ENCODE peak calls at places on chromosomes 2 and 18, in eight cellular contexts. V is IMR-90, E is H1, W is A549, Z is WTC11, Q is GM12878, X is HepG2, O is K562. H is an unnamed sample.

GRCh38 chr2:45466045-45466444 is 145.0 kb downstream of the SRBD1 start:
- DNase-seq in V (no peak), E (no peak), W (no peak), Z (no peak), Q (no peak), X (no peak), O (peak; percentile 12), H (no peak)

GRCh38 chr2:107242811-107243210 is 356.8 kb upstream of the ST6GAL2 start:
- DNase-seq in V (no peak), E (no peak), W (no peak), Z (no peak), Q (no peak), X (no peak), O (no peak), H (no peak)

GRCh38 chr2:66822186-66822585 is 387.3 kb downstream of the MEIS1 start:
- DNase-seq in V (no peak), E (no peak), W (no peak), Z (no peak), Q (no peak), X (no peak), O (no peak), H (no peak)

GRCh38 chr18:43665239-43665788 is 388.0 kb upstream of the SYT4 start:
- DNase-seq in V (peak; percentile 94), E (no peak), W (no peak), Z (no peak), Q (no peak), X (no peak), O (no peak), H (no peak)

GRCh38 chr2:106272202-106272807 is 78.2 kb upstream of the UXS1 start:
- DNase-seq in V (no peak), E (no peak), W (no peak), Z (no peak), Q (no peak), X (peak; percentile 62), O (no peak), H (no peak)

GRCh38 chr2:141399270-141399669 is 731.5 kb downstream of the LRP1B start:
- DNase-seq in V (peak; percentile 14), E (no peak), W (peak; percentile 5), Z (peak; percentile 20), Q (no peak), X (peak; percentile 12), O (no peak), H (no peak)

GRCh38 chr2:13067508-13067907 is 350.8 kb downstream of the TRIB2 start:
- DNase-seq in V (no peak), E (no peak), W (no peak), Z (no peak), Q (no peak), X (no peak), O (no peak), H (no peak)

GRCh38 chr2:121486191-121486590 is 44.5 kb upstream of the RNU4ATAC start:
- DNase-seq in V (no peak), E (no peak), W (no peak), Z (no peak), Q (no peak), X (no peak), O (no peak), H (no peak)

GRCh38 chr18:62420151-62420512 is 95.0 kb downstream of the TNFRSF11A start:
- DNase-seq in V (peak; percentile 34), E (no peak), W (no peak), Z (no peak), Q (no peak), X (peak; percentile 85), O (peak; percentile 17), H (no peak)

GRCh38 chr2:190181066-190181681 is 118.6 kb upstream of the MSTN start:
- DNase-seq in V (peak; percentile 2), E (no peak), W (peak; percentile 6), Z (no peak), Q (no peak), X (no peak), O (no peak), H (no peak)

DNA sequence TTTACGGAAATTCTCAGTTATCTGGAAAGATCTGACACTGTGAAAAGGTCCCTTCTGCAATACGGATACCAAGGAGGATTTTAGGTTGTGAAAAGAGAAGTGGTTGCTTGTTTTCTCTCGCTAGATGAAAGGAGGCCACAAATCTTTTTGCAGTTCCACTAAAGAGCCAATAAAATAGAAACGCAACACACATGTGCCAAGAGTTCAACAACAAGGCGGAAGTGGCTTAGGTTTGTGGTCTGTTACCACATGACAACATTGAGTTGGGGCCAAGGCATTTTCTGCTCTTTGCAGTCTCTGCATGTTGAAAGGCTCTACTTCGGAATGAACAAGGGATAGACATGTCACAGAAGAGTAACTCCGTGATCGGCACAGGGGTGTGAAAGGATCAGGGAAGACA is 115.7 kb upstream of the OSR1 start:
- DNase-seq in V (peak; percentile 0), E (no peak), W (no peak), Z (no peak), Q (peak; percentile 71), X (no peak), O (no peak), H (no peak)
- TF ChIP-seq USF2 in V (no peak), E (no peak), W (no peak), Z (no peak), Q (no peak), X (no peak), O (no peak), H (no peak)

GRCh38 chr2:31335921-31336570 is 78.5 kb downstream of the XDH start:
- DNase-seq in V (peak; percentile 86), E (no peak), W (no peak), Z (no peak), Q (no peak), X (no peak), O (no peak), H (peak; percentile 53)

GRCh38 chr2:31333527-31334183 is 80.9 kb downstream of the XDH start:
- DNase-seq in V (peak; percentile 84), E (peak; percentile 71), W (peak; percentile 74), Z (peak; percentile 93), Q (peak; percentile 24), X (peak; percentile 66), O (peak; percentile 62), H (peak; percentile 82)

GRCh38 chr2:31333046-31333445 is 81.5 kb downstream of the XDH start:
- DNase-seq in V (no peak), E (no peak), W (no peak), Z (no peak), Q (no peak), X (no peak), O (no peak), H (no peak)

GRCh38 chr2:31332521-31332920 is 82.0 kb downstream of the XDH start:
- DNase-seq in V (no peak), E (no peak), W (no peak), Z (no peak), Q (no peak), X (no peak), O (no peak), H (no peak)

DNA sequence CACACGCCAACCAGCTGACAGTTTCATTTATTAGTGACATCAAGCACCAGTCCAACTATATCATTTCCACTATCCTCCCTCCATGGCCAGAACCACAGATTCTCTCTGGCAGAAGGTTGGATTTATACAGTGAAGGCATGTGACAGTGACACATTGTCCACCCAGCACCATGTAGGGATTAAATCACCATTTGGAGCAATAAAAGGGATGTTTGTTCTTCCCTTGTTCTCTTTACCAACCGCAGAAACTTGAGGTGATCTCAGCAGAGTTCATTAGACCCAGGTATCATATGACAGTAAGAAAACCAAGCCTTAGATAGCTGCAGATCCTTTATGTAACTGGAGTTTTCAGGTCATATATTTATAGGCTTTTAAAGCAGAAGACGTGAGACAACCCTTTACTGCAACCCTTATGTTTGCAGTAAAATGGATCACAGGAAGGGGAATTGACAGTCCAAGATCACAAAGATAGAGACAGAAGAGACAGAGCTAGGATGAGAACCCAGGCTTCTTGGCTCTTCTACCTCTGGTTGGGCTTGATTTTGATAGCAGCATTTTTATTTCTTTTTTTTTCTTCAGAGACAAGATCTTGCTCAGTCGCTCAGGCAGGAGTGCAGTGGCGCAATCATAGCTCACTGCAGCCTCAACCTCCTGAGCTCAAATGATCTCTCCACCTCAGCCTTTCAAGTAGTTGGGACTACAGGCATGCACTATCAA is 80.1 kb downstream of the XDH start:
- DNase-seq in V (peak; percentile 56), E (no peak), W (no peak), Z (no peak), Q (no peak), X (no peak), O (no peak), H (no peak)
- TF ChIP-seq USF2 in V (no peak), E (no peak), W (no peak), Z (no peak), Q (no peak), X (no peak), O (no peak), H (no peak)

DNA sequence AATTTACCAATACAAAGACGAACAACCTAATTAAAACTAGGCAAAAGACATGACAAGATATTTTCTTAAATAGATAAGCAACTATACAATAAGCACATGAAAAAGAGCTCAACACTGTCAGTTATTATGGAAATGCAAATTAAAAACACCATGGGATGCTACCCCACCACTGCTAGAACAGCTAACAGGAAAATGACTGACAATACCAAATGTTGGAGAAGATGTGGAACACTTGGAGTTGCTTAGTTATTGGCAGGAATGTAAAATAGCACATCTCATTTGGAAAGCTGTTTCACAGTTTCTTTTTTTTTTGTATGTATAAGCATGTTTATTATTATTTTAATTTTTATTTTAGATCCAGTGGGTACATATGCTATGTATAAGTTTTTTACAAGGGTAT is 84.4 kb downstream of the CYRIA start:
- DNase-seq in V (no peak), E (no peak), W (no peak), Z (no peak), Q (no peak), X (no peak), O (no peak), H (no peak)
- TF ChIP-seq USF2 in V (no peak), E (no peak), W (no peak), Z (no peak), Q (no peak), X (no peak), O (no peak), H (no peak)

GRCh38 chr2:233242231-233242917 is 9.1 kb upstream of the ATG16L1 start:
- DNase-seq in V (peak; percentile 18), E (no peak), W (no peak), Z (no peak), Q (no peak), X (no peak), O (no peak), H (no peak)

GRCh38 chr2:233247116-233247515 is 4.4 kb upstream of the ATG16L1 start:
- DNase-seq in V (no peak), E (no peak), W (no peak), Z (no peak), Q (no peak), X (peak; percentile 49), O (no peak), H (no peak)

GRCh38 chr2:233243348-233243747 is 8.1 kb upstream of the ATG16L1 start:
- DNase-seq in V (no peak), E (no peak), W (no peak), Z (no peak), Q (no peak), X (no peak), O (no peak), H (no peak)

GRCh38 chr2:233245406-233245805 is 6.1 kb upstream of the ATG16L1 start:
- DNase-seq in V (no peak), E (no peak), W (no peak), Z (no peak), Q (no peak), X (no peak), O (no peak), H (no peak)

DNA sequence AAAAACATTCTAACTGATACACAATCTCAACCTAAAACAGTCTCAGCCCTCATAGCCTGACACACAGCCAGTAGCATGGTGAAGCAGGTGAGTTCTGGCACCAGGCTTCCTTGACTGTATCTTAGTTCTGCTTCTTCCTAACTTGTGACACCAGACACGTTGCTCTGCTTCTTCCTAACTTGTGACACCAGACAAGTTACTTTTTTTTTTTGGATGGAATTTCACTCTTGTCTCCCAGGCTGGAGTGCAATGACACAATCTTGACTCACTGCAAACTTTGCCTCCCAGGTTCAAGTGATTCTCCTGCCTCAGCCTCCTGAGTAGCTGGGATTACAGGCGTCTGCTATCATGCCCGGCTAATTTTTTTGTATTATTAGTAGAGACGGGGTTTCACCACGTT is 6.7 kb upstream of the ATG16L1 start:
- DNase-seq in V (peak; percentile 16), E (no peak), W (no peak), Z (no peak), Q (no peak), X (no peak), O (no peak), H (no peak)
- TF ChIP-seq USF2 in V (no peak), E (no peak), W (no peak), Z (no peak), Q (no peak), X (no peak), O (no peak), H (no peak)

H was measured in SK-N-SH.